ENCODE peak calls at places on chromosomes 16 and 17, in five cellular contexts. V is Daoy, K is posterior cingulate gyrus, H is nucleus accumbens, B is pulmonary artery endothelial cell. W is an unnamed sample.

GRCh38 chr17:51298508-51299371 is 38.4 kb downstream of the UTP18 start:
- DNase-seq in V (peak), K (no peak), H (no peak), B (no peak), W (peak)

GRCh38 chr16:85524365-85524629 is 88.8 kb upstream of the GSE1 start:
- DNase-seq in V (no peak), K (no peak), H (no peak), B (no peak), W (no peak)

GRCh38 chr16:66278111-66278531 is 88.4 kb upstream of the CDH5 start:
- DNase-seq in V (no peak), K (no peak), H (no peak), B (no peak), W (peak)

GRCh38 chr16:18804540-18804939 is 3.2 kb upstream of the ARL6IP1 start:
- DNase-seq in V (no peak), K (no peak), H (no peak), B (no peak), W (no peak)

GRCh38 chr17:17433260-17433659 is 43.5 kb upstream of the MED9 start:
- DNase-seq in V (no peak), K (no peak), H (no peak), B (no peak), W (no peak)

GRCh38 chr17:57104461-57105175 is 19.6 kb downstream of the AKAP1 start:
- DNase-seq in V (peak), K (no peak), H (no peak), B (no peak), W (peak)

GRCh38 chr16:58020628-58021521 is 4.7 kb upstream of the MMP15 start:
- DNase-seq in V (no peak), K (peak), H (peak), B (no peak), W (no peak)

GRCh38 chr17:67390006-67390645 is 13.0 kb downstream of the PITPNC1 start:
- DNase-seq in V (no peak), K (no peak), H (no peak), B (no peak), W (no peak)

GRCh38 chr17:29369831-29370735 is 20.1 kb upstream of the TAOK1 start:
- DNase-seq in V (peak), K (peak), H (peak), B (peak), W (peak)

GRCh38 chr17:43449470-43450202 is 34.1 kb upstream of the DHX8 start:
- DNase-seq in V (no peak), K (no peak), H (no peak), B (no peak), W (no peak)

GRCh38 chr16:66248096-66248495 is 118.4 kb upstream of the CDH5 start:
- DNase-seq in V (peak), K (no peak), H (no peak), B (no peak), W (peak)

GRCh38 chr17:58276423-58276822 is 4.3 kb downstream of the MPO start:
- DNase-seq in V (no peak), K (no peak), H (no peak), B (no peak), W (no peak)

W was measured in SW480.